ENCODE peak calls at places on chromosomes 13 and 19, in nine cellular contexts. N is CD4-positive, alpha-beta T cell; C is naive thymus-derived CD4-positive, alpha-beta T cell; D is uterus; I is upper lobe of right lung; K is thoracic aorta; T is heart right ventricle; G is left ventricle myocardium inferior; V is pancreas. M is an unnamed sample.

GRCh38 chr19:51690359-51691121 is 2.6 kb upstream of the SPACA6 start:
- DNase-seq in I (peak), G (peak), N (peak), D (peak), C (peak), T (peak), V (peak), K (no peak), M (peak)

GRCh38 chr19:8577247-8577646 is at the start of gene MYO1F:
- DNase-seq in N (no peak), C (no peak), D (no peak), G (peak), K (no peak), V (no peak), T (peak), I (peak), M (no peak)

GRCh38 chr13:110008816-110009215 is 222.4 kb upstream of the IRS2 start:
- DNase-seq in T (no peak), N (no peak), C (no peak), V (no peak), D (no peak), K (no peak), I (no peak), G (no peak), M (no peak)

GRCh38 chr13:93309886-93310520 is 83.4 kb downstream of the GPC6 start:
- DNase-seq in G (no peak), K (no peak), T (no peak), N (no peak), D (no peak), I (no peak), C (no peak), V (no peak), M (no peak)

GRCh38 chr13:93235258-93236015 is 8.8 kb downstream of the GPC6 start:
- DNase-seq in V (no peak), T (no peak), D (no peak), I (no peak), G (no peak), K (no peak), C (no peak), N (no peak), M (no peak)

GRCh38 chr19:21566073-21566472 is 60.7 kb downstream of the ZNF429 start:
- DNase-seq in G (no peak), C (no peak), V (no peak), N (no peak), K (no peak), D (no peak), T (no peak), I (no peak), M (no peak)

GRCh38 chr13:46142692-46143238 is 37.9 kb upstream of the CPB2 start:
- DNase-seq in I (no peak), C (no peak), V (no peak), K (no peak), N (no peak), G (no peak), D (no peak), T (no peak), M (no peak)

GRCh38 chr19:44808463-44809371 is at the start of gene BCAM:
- DNase-seq in K (no peak), D (peak), V (peak), C (no peak), G (peak), T (peak), I (peak), N (no peak), M (no peak)

GRCh38 chr13:107712145-107712544 is 503.2 kb downstream of the LIG4 start:
- DNase-seq in K (no peak), D (no peak), C (no peak), G (no peak), V (no peak), I (no peak), T (no peak), N (no peak), M (no peak)

GRCh38 chr13:46341112-46341711 is 45.8 kb downstream of the RUBCNL start:
- DNase-seq in V (no peak), D (no peak), T (no peak), I (no peak), N (no peak), C (peak), K (no peak), G (no peak), M (no peak)

GRCh38 chr13:107211073-107211472 is 643.1 kb upstream of the ARGLU1 start:
- DNase-seq in T (peak), N (peak), C (peak), V (peak), K (peak), I (peak), G (peak), D (peak), M (no peak)

GRCh38 chr19:9850235-9850959 is 15.3 kb downstream of the PIN1 start:
- DNase-seq in N (no peak), G (no peak), K (no peak), D (no peak), V (no peak), T (no peak), I (no peak), C (no peak), M (no peak)

GRCh38 chr13:23609414-23610186 is 39.4 kb downstream of the TNFRSF19 start:
- DNase-seq in N (no peak), I (no peak), K (no peak), V (no peak), C (no peak), T (peak), D (peak), G (no peak), M (no peak)

GRCh38 chr13:50123862-50124535 is 108.8 kb downstream of the KCNRG start:
- DNase-seq in G (no peak), T (peak), D (peak), K (peak), C (no peak), V (peak), N (peak), I (peak), M (peak)

GRCh38 chr13:24083722-24084421 is 76.6 kb upstream of the SPATA13 start:
- DNase-seq in I (no peak), V (no peak), N (no peak), G (no peak), C (no peak), D (no peak), K (no peak), T (no peak), M (no peak)

GRCh38 chr19:50258918-50259372 is 55.5 kb downstream of the MYH14 start:
- DNase-seq in V (no peak), T (no peak), K (no peak), N (no peak), C (no peak), D (no peak), G (no peak), I (no peak), M (no peak)

GRCh38 chr19:18156841-18157464 is 4.0 kb downstream of the PIK3R2 start:
- DNase-seq in C (no peak), T (peak), G (peak), I (peak), K (no peak), N (no peak), V (peak), D (peak), M (no peak)

GRCh38 chr13:41458939-41459753 is 1.8 kb downstream of the RGCC start:
- DNase-seq in T (peak), G (peak), V (no peak), D (no peak), N (peak), K (no peak), C (peak), I (peak), M (peak)

GRCh38 chr19:277131-277530 is 14.1 kb downstream of the PLPP2 start:
- DNase-seq in T (no peak), G (no peak), N (no peak), D (no peak), C (no peak), I (no peak), V (no peak), K (no peak), M (no peak)

GRCh38 chr13:41694902-41695301 is 237.6 kb downstream of the RGCC start:
- DNase-seq in C (no peak), I (no peak), T (peak), G (peak), D (peak), K (peak), V (peak), N (no peak), M (no peak)

GRCh38 chr19:3701200-3701599 is 932 bp upstream of the PIP5K1C start:
- DNase-seq in C (no peak), G (no peak), T (no peak), K (no peak), N (no peak), I (no peak), D (no peak), V (no peak), M (no peak)

GRCh38 chr13:32323912-32324311 is 8.6 kb downstream of the BRCA2 start:
- DNase-seq in T (no peak), G (no peak), K (no peak), V (no peak), N (no peak), D (no peak), I (no peak), C (no peak), M (no peak)

GRCh38 chr13:92806215-92806614 is 420.4 kb upstream of the GPC6 start:
- DNase-seq in N (no peak), K (no peak), C (peak), I (no peak), T (no peak), D (no peak), G (no peak), V (no peak), M (no peak)

GRCh38 chr19:50513746-50514345 is at the start of gene ASPDH:
- DNase-seq in D (no peak), N (no peak), T (no peak), V (no peak), I (no peak), K (no peak), C (no peak), G (no peak), M (no peak)

GRCh38 chr13:76991432-76991795 is 467 bp upstream of the CLN5 start:
- DNase-seq in N (peak), G (no peak), V (no peak), I (no peak), C (no peak), K (peak), T (no peak), D (no peak), M (no peak)

GRCh38 chr13:43785681-43786471 is 896 bp downstream of the ENOX1 start:
- DNase-seq in V (peak), D (peak), T (peak), N (no peak), G (peak), I (peak), K (peak), C (no peak), M (no peak)

GRCh38 chr13:67148219-67148583 is 81.9 kb downstream of the PCDH9 start:
- DNase-seq in G (no peak), T (no peak), N (no peak), C (no peak), I (no peak), V (no peak), K (no peak), D (no peak), M (no peak)

GRCh38 chr19:47628058-47628771 is 19.3 kb downstream of the BICRA start:
- DNase-seq in C (no peak), N (no peak), I (no peak), V (no peak), G (no peak), T (no peak), K (no peak), D (no peak), M (no peak)

GRCh38 chr19:47623151-47623920 is 14.4 kb downstream of the BICRA start:
- DNase-seq in D (no peak), N (no peak), K (no peak), V (no peak), G (peak), T (no peak), I (no peak), C (no peak), M (no peak)

GRCh38 chr19:47626238-47626637 is 17.3 kb downstream of the BICRA start:
- DNase-seq in I (no peak), G (no peak), N (no peak), T (no peak), D (no peak), K (no peak), V (no peak), C (no peak), M (no peak)

GRCh38 chr19:47623921-47624391 is 15.0 kb downstream of the BICRA start:
- DNase-seq in V (no peak), D (no peak), N (no peak), T (no peak), G (no peak), K (no peak), I (no peak), C (no peak), M (no peak)

GRCh38 chr19:47625650-47626049 is 16.7 kb downstream of the BICRA start:
- DNase-seq in G (no peak), N (no peak), C (no peak), T (no peak), K (no peak), I (no peak), D (no peak), V (no peak), M (no peak)
- H3K27ac ChIP-seq in G (peak), N (no peak), C (no peak), T (no peak), K (no peak), I (no peak), D (peak), V (no peak), M (no peak)

DNA sequence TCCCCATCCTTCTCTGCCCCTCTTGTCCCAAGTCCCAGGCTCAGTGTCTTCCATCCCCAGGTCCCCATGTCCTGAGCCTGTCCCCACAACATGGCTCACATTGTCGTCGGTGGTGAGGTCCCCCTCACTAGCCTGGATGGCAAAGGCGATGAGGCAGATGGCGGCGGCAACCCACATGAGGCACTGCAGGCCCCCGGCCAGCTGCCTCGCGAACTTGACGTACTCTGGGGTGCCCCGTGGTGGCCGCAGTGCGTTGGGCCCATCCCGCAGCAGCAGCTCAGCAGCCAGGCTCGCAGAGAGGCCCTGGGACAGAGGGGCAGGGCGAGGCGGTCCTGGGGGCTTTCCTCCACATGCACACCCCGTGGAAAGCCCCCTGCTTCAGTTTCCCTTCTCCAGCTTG is 1.1 kb downstream of the ATP4A start:
- DNase-seq in K (no peak), I (no peak), G (no peak), N (no peak), C (no peak), V (no peak), T (no peak), D (no peak), M (no peak)
- H3K27ac ChIP-seq in K (no peak), I (no peak), G (no peak), N (no peak), C (no peak), V (no peak), T (no peak), D (no peak), M (no peak)

DNA sequence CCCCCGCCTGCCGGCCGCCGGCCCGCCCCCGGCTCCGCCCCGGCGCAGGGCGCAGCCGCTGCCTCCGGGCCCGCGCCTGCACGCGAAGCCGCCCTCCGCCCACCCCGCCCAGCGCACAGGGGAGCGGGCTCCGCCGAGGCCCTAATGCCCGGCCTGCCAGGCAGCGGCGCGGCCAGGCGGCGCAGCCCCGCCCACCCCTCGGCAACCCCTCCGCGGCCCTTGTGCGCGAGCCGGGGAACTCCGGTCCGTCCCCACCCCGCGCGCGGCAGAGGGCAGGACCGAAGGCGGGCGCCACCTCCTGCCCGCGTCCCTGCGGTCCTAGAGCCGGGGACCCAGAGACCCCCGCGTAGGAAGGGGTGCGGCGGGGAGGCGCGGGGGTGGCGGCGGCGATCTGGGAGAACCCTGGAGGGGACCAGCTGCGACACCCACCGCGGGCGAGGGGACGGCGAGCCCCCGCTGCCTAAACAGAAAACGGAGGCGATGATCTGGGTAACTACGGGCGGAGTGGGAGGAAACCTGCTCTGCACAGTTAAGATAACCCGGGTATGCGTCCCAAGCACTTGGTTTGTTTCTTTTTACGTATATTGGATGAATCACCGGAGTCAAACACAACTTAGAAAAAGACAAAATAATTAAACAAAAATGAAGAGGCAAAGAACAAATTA is 351 bp upstream of the USP12 start:
- DNase-seq in N (peak), V (peak), T (peak), C (peak), G (peak), I (peak), K (peak), D (peak), M (peak)
- H3K27ac ChIP-seq in N (peak), V (peak), T (peak), C (peak), G (peak), I (peak), K (peak), D (peak), M (peak)

GRCh38 chr19:58409010-58409790 is 751 bp downstream of the ZNF584 start:
- DNase-seq in D (no peak), V (no peak), I (peak), T (no peak), K (no peak), G (no peak), N (no peak), C (no peak), M (no peak)

GRCh38 chr19:58401825-58402433 is 6.5 kb downstream of the RNF225 start:
- DNase-seq in D (no peak), G (no peak), K (no peak), I (no peak), T (no peak), V (no peak), C (no peak), N (no peak), M (no peak)

GRCh38 chr19:58407658-58408151 is 744 bp upstream of the ZNF584 start:
- DNase-seq in C (no peak), K (no peak), D (no peak), G (no peak), V (no peak), I (peak), T (no peak), N (no peak), M (no peak)

GRCh38 chr19:58408152-58409009 is at the start of gene ZNF584:
- DNase-seq in V (peak), K (peak), N (peak), T (peak), G (peak), D (peak), C (peak), I (peak), M (peak)

GRCh38 chr19:58406818-58407657 is 1.4 kb upstream of the ZNF584 start:
- DNase-seq in K (no peak), T (no peak), C (no peak), G (no peak), V (no peak), N (no peak), I (no peak), D (no peak), M (no peak)
- H3K27ac ChIP-seq in K (no peak), T (no peak), C (peak), G (peak), V (no peak), N (peak), I (peak), D (no peak), M (peak)

M was measured in CD8-positive, alpha-beta memory T cell.